ENCODE peak calls at places on chromosomes 5 and 9, in six cellular contexts. T is LHCN-M2; N is hypothalamus; P is CD8-positive, alpha-beta T cell; U is NCI-H1092 treated with DMSO at 0.1 percent for 48 hours; S is GM12878. X is an unnamed sample.

GRCh38 chr9:14706530-14707140 is 13.4 kb upstream of the ZDHHC21 start:
- DNase-seq in S (no peak), U (no peak), P (no peak), N (no peak), T (no peak), X (no peak)

GRCh38 chr5:95060100-95060499 is 224.8 kb downstream of the MCTP1 start:
- DNase-seq in N (no peak), U (no peak), S (no peak), P (no peak), T (no peak), X (no peak)

GRCh38 chr5:134547579-134547978 is 22.1 kb downstream of the JADE2 start:
- DNase-seq in S (no peak), P (no peak), U (no peak), N (no peak), T (peak; percentile 74), X (no peak)

GRCh38 chr9:84297162-84297821 is 43.3 kb downstream of the SLC28A3 start:
- DNase-seq in U (no peak), P (no peak), S (no peak), N (no peak), T (peak; percentile 57), X (no peak)

GRCh38 chr5:172417983-172418630 is 36.2 kb downstream of the SH3PXD2B start:
- DNase-seq in N (peak; percentile 44), P (no peak), U (no peak), T (peak; percentile 93), S (no peak), X (no peak)

GRCh38 chr5:74493426-74493825 is 147.1 kb downstream of the ENC1 start:
- DNase-seq in U (no peak), S (no peak), N (no peak), P (no peak), T (no peak), X (no peak)

GRCh38 chr5:134005415-134006118 is 792 bp upstream of the VDAC1 start:
- DNase-seq in S (no peak), P (no peak), T (no peak), N (no peak), U (no peak), X (no peak)

GRCh38 chr5:14581333-14581890 is at the start of gene OTULINL:
- DNase-seq in N (peak; percentile 37), S (no peak), P (peak; percentile 90), T (peak; percentile 54), U (peak; percentile 88), X (peak; percentile 39)